ENCODE peak calls at places on chromosomes 12 and 14, in four cellular contexts. One of them, this sample, is unnamed.

GRCh38 chr12:124898200-124898950 is 16.1 kb downstream of the UBC start:
- DNase-seq in K562: peak
- DNase-seq in HepG2: peak
- DNase-seq in H1: peak
- DNase-seq in this sample: peak

GRCh38 chr12:57904426-57904825 is 36.9 kb upstream of the ATP23 start:
- DNase-seq in K562: no peak
- DNase-seq in HepG2: no peak
- DNase-seq in H1: no peak
- DNase-seq in this sample: no peak

GRCh38 chr14:102988054-102988453 is 65.6 kb downstream of the AMN start:
- DNase-seq in K562: no peak
- DNase-seq in HepG2: no peak
- DNase-seq in H1: no peak
- DNase-seq in this sample: no peak

GRCh38 chr12:109697877-109698468 is 15.7 kb upstream of the FAM222A start:
- DNase-seq in K562: peak
- DNase-seq in HepG2: no peak
- DNase-seq in H1: no peak
- DNase-seq in this sample: no peak

GRCh38 chr12:52156757-52157565 is 34.9 kb downstream of the KRT80 start:
- DNase-seq in K562: peak
- DNase-seq in HepG2: peak
- DNase-seq in H1: no peak
- DNase-seq in this sample: peak

GRCh38 chr12:95859947-95860850 is 1.4 kb downstream of the SNRPF start:
- DNase-seq in K562: no peak
- DNase-seq in HepG2: no peak
- DNase-seq in H1: no peak
- DNase-seq in this sample: no peak

GRCh38 chr12:50415899-50416479 is 15.3 kb downstream of the LARP4 start:
- DNase-seq in K562: no peak
- DNase-seq in HepG2: no peak
- DNase-seq in H1: no peak
- DNase-seq in this sample: no peak

GRCh38 chr12:98471085-98471484 is 44.3 kb upstream of the TMPO start:
- DNase-seq in K562: no peak
- DNase-seq in HepG2: no peak
- DNase-seq in H1: no peak
- DNase-seq in this sample: no peak

GRCh38 chr14:95679995-95680735 is 6.1 kb upstream of the TCL1B start:
- DNase-seq in K562: no peak
- DNase-seq in HepG2: peak
- DNase-seq in H1: no peak
- DNase-seq in this sample: peak

GRCh38 chr12:58540480-58541299 is 379.6 kb downstream of the LRIG3 start:
- DNase-seq in K562: no peak
- DNase-seq in HepG2: peak
- DNase-seq in H1: peak
- DNase-seq in this sample: peak

GRCh38 chr14:21913759-21914158 is 240.1 kb upstream of the OR4E1 start:
- DNase-seq in K562: peak
- DNase-seq in HepG2: peak
- DNase-seq in H1: peak
- DNase-seq in this sample: peak

GRCh38 chr12:85016423-85016822 is 19.7 kb downstream of the TSPAN19 start:
- DNase-seq in K562: no peak
- DNase-seq in HepG2: peak
- DNase-seq in H1: no peak
- DNase-seq in this sample: peak

GRCh38 chr14:87067597-87067996 is 925.4 kb downstream of the GALC start:
- DNase-seq in K562: no peak
- DNase-seq in HepG2: no peak
- DNase-seq in H1: no peak
- DNase-seq in this sample: no peak

GRCh38 chr12:14723763-14724162 is 27.4 kb upstream of the GUCY2C start:
- DNase-seq in K562: peak
- DNase-seq in HepG2: peak
- DNase-seq in H1: no peak
- DNase-seq in this sample: peak

GRCh38 chr14:64671591-64671990 is 32.6 kb upstream of the PLEKHG3 start:
- DNase-seq in K562: peak
- DNase-seq in HepG2: peak
- DNase-seq in H1: no peak
- DNase-seq in this sample: peak

DNA sequence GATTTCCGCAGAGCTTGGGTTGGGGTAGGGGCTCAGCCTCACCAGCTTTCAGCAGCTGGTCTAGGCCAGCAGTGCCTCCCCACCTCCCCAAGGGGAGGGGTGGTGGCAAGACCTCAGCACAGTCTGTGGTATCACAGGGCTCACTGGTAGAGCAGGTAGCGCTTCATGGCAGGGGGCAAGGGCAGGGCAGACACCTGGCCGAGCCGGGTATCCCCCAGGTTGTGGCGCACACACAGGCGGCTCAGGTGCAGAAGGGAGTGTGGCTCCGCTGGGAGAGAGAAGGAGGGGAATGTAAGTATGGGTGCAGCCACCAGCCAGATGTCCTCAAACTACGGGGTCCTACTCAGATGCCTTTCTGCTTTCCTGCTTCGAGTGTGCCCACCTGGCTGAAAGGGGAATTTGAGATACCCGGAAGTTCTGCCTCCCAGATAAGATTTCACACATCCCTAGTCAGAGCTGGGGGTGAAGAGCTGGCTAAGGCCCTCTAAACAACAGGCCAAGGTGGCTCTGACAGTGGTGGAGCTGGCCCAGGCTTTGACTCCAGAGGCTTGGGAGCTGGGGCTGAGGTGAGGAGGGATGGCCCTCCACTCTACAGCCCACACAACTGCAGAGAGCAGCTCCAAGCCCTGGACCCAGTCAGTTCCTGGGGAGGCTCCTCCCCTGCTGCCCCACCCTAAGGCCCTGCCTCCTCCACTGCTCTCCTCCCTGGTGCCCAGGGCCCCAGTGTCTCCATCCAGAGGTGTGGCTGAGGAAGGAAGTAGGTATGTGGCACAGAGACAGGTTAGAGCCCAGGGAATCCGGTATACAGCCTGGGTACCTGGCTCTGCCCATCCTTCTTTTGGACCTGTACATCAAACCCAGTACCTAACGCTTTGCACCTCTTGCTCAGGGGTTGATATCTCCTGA is 1.8 kb downstream of the SPSB2 start:
- DNase-seq in K562: peak
- DNase-seq in HepG2: no peak
- DNase-seq in H1: no peak
- DNase-seq in this sample: peak
- TF ChIP-seq PHF8 in K562: no peak
- TF ChIP-seq PHF8 in HepG2: no peak
- TF ChIP-seq PHF8 in H1: no peak
- TF ChIP-seq PHF8 in this sample: no peak

GRCh38 chr14:91378945-91379932 is 38.4 kb downstream of the CCDC88C start:
- DNase-seq in K562: no peak
- DNase-seq in HepG2: peak
- DNase-seq in H1: no peak
- DNase-seq in this sample: no peak

GRCh38 chr14:91377700-91378652 is 39.6 kb downstream of the CCDC88C start:
- DNase-seq in K562: no peak
- DNase-seq in HepG2: no peak
- DNase-seq in H1: no peak
- DNase-seq in this sample: no peak

GRCh38 chr14:91375748-91376452 is 41.7 kb downstream of the CCDC88C start:
- DNase-seq in K562: no peak
- DNase-seq in HepG2: no peak
- DNase-seq in H1: no peak
- DNase-seq in this sample: no peak

GRCh38 chr14:91374897-91375747 is 42.5 kb downstream of the CCDC88C start:
- DNase-seq in K562: no peak
- DNase-seq in HepG2: no peak
- DNase-seq in H1: no peak
- DNase-seq in this sample: no peak

GRCh38 chr14:91376547-91377477 is 40.8 kb downstream of the CCDC88C start:
- DNase-seq in K562: no peak
- DNase-seq in HepG2: no peak
- DNase-seq in H1: no peak
- DNase-seq in this sample: no peak
- TF ChIP-seq PHF8 in K562: no peak
- TF ChIP-seq PHF8 in HepG2: no peak
- TF ChIP-seq PHF8 in H1: no peak
- TF ChIP-seq PHF8 in this sample: no peak

GRCh38 chr14:81517798-81518398 is 15.8 kb downstream of the SEL1L start:
- DNase-seq in K562: no peak
- DNase-seq in HepG2: peak
- DNase-seq in H1: no peak
- DNase-seq in this sample: no peak
- TF ChIP-seq PHF8 in K562: no peak
- TF ChIP-seq PHF8 in HepG2: peak
- TF ChIP-seq PHF8 in H1: no peak
- TF ChIP-seq PHF8 in this sample: no peak

DNA sequence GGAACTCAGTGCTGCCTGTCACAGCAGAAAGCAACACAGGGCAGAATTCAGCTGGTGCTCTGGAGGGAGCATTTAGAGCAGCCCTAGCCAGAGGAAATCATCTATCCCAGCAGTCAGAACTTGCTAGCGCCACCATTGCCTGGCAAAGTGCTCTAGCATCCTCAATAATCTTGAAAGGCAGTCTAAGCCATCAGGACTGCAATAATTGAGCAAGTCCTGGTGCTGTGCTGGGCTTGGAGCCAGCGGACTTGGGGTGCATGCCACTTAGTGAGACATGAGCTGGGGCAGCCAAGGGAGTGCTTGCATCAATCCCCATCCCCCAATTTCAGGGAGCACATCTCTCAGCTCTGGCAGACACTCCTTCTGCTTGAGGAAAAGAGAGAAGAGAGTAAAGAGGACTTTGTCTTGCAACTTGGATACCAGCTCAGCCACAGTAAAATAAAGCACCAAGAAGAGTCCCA is 44.7 kb upstream of the ZDHHC17 start:
- DNase-seq in K562: no peak
- DNase-seq in HepG2: no peak
- DNase-seq in H1: no peak
- DNase-seq in this sample: no peak
- TF ChIP-seq PHF8 in K562: no peak
- TF ChIP-seq PHF8 in HepG2: no peak
- TF ChIP-seq PHF8 in H1: no peak
- TF ChIP-seq PHF8 in this sample: no peak

GRCh38 chr14:54646576-54647130 is 79.7 kb downstream of the SAMD4A start:
- DNase-seq in K562: no peak
- DNase-seq in HepG2: no peak
- DNase-seq in H1: no peak
- DNase-seq in this sample: no peak
- TF ChIP-seq PHF8 in K562: no peak
- TF ChIP-seq PHF8 in HepG2: no peak
- TF ChIP-seq PHF8 in H1: no peak
- TF ChIP-seq PHF8 in this sample: no peak

GRCh38 chr12:44837114-44837800 is 38.9 kb downstream of the NELL2 start:
- DNase-seq in K562: no peak
- DNase-seq in HepG2: no peak
- DNase-seq in H1: no peak
- DNase-seq in this sample: no peak

GRCh38 chr12:44833561-44833960 is 42.6 kb downstream of the NELL2 start:
- DNase-seq in K562: no peak
- DNase-seq in HepG2: no peak
- DNase-seq in H1: no peak
- DNase-seq in this sample: no peak

GRCh38 chr12:44839785-44840184 is 36.3 kb downstream of the NELL2 start:
- DNase-seq in K562: no peak
- DNase-seq in HepG2: no peak
- DNase-seq in H1: no peak
- DNase-seq in this sample: no peak

GRCh38 chr12:44835641-44836379 is 40.3 kb downstream of the NELL2 start:
- DNase-seq in K562: no peak
- DNase-seq in HepG2: no peak
- DNase-seq in H1: no peak
- DNase-seq in this sample: no peak
- TF ChIP-seq PHF8 in K562: no peak
- TF ChIP-seq PHF8 in HepG2: no peak
- TF ChIP-seq PHF8 in H1: no peak
- TF ChIP-seq PHF8 in this sample: no peak